ENCODE peak calls at places on chromosomes 6 and 20, in five cellular contexts. One of them, this sample, is unnamed. For H3K27me3, the result is how much of the 10 kb centered on the place peaks cover.

GRCh38 chr6:33988121-33989015 is 157.5 kb downstream of the GRM4 start:
- DNase-seq in esophagus squamous epithelium: no peak
- DNase-seq in naive thymus-derived CD4-positive, alpha-beta T cell: no peak
- DNase-seq in lower lobe of right lung: no peak
- DNase-seq in spleen: peak
- DNase-seq in this sample: no peak

GRCh38 chr6:3258201-3258600 is 546 bp upstream of the PSMG4 start:
- DNase-seq in spleen: no peak
- DNase-seq in naive thymus-derived CD4-positive, alpha-beta T cell: no peak
- DNase-seq in esophagus squamous epithelium: no peak
- DNase-seq in lower lobe of right lung: no peak
- DNase-seq in this sample: no peak

GRCh38 chr20:22688485-22688884 is 104.1 kb upstream of the FOXA2 start:
- DNase-seq in spleen: no peak
- DNase-seq in esophagus squamous epithelium: no peak
- DNase-seq in lower lobe of right lung: no peak
- DNase-seq in naive thymus-derived CD4-positive, alpha-beta T cell: no peak
- DNase-seq in this sample: no peak

GRCh38 chr6:162907876-162908481 is 180.2 kb downstream of the PACRG start:
- DNase-seq in spleen: no peak
- DNase-seq in esophagus squamous epithelium: no peak
- DNase-seq in lower lobe of right lung: no peak
- DNase-seq in naive thymus-derived CD4-positive, alpha-beta T cell: no peak
- DNase-seq in this sample: no peak

GRCh38 chr20:55880361-55880760 is 125.0 kb downstream of the CBLN4 start:
- DNase-seq in esophagus squamous epithelium: no peak
- DNase-seq in lower lobe of right lung: no peak
- DNase-seq in spleen: no peak
- DNase-seq in naive thymus-derived CD4-positive, alpha-beta T cell: no peak
- DNase-seq in this sample: no peak

GRCh38 chr6:93799226-93799625 is 379.9 kb upstream of the EPHA7 start:
- DNase-seq in esophagus squamous epithelium: no peak
- DNase-seq in spleen: no peak
- DNase-seq in lower lobe of right lung: no peak
- DNase-seq in naive thymus-derived CD4-positive, alpha-beta T cell: no peak
- DNase-seq in this sample: no peak

GRCh38 chr6:149852180-149852579 is 12.0 kb downstream of the LRP11 start:
- DNase-seq in naive thymus-derived CD4-positive, alpha-beta T cell: no peak
- DNase-seq in lower lobe of right lung: peak
- DNase-seq in esophagus squamous epithelium: no peak
- DNase-seq in spleen: no peak
- DNase-seq in this sample: peak

GRCh38 chr6:38955876-38956275 is 92.7 kb upstream of the GLP1R start:
- DNase-seq in lower lobe of right lung: no peak
- DNase-seq in spleen: no peak
- DNase-seq in naive thymus-derived CD4-positive, alpha-beta T cell: no peak
- DNase-seq in esophagus squamous epithelium: no peak
- DNase-seq in this sample: no peak

GRCh38 chr20:63065911-63066310 is 59.1 kb upstream of the BHLHE23 start:
- DNase-seq in lower lobe of right lung: peak
- DNase-seq in esophagus squamous epithelium: no peak
- DNase-seq in spleen: peak
- DNase-seq in naive thymus-derived CD4-positive, alpha-beta T cell: no peak
- DNase-seq in this sample: peak

GRCh38 chr6:109093732-109094131 is 914 bp downstream of the SESN1 start:
- DNase-seq in esophagus squamous epithelium: no peak
- DNase-seq in lower lobe of right lung: no peak
- DNase-seq in naive thymus-derived CD4-positive, alpha-beta T cell: no peak
- DNase-seq in spleen: no peak
- DNase-seq in this sample: no peak

DNA sequence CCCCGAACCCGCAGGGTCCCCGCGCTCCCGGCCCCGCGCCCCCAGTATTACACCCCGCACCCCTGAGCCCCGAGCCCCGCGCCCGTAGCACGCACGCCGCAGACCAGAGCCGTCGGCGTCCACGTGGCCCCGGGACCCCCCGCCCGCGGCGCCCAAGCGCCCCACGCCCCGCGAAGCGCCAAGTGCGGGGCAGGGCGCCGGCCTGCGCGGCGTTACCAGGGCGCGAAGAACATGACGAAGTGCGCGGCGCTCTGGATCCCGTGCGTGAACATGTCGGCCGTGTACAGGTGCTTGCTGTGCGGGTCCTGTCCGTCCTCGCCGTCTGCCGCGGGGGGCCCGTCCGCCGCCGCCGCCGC is 312 bp downstream of the TXNDC5 start:
- DNase-seq in lower lobe of right lung: no peak
- DNase-seq in naive thymus-derived CD4-positive, alpha-beta T cell: peak
- DNase-seq in esophagus squamous epithelium: no peak
- DNase-seq in spleen: peak
- DNase-seq in this sample: no peak
- H3K4me3 ChIP-seq in lower lobe of right lung: peak
- H3K4me3 ChIP-seq in naive thymus-derived CD4-positive, alpha-beta T cell: no peak
- H3K4me3 ChIP-seq in esophagus squamous epithelium: peak
- H3K4me3 ChIP-seq in spleen: peak
- H3K4me3 ChIP-seq in this sample: peak

DNA sequence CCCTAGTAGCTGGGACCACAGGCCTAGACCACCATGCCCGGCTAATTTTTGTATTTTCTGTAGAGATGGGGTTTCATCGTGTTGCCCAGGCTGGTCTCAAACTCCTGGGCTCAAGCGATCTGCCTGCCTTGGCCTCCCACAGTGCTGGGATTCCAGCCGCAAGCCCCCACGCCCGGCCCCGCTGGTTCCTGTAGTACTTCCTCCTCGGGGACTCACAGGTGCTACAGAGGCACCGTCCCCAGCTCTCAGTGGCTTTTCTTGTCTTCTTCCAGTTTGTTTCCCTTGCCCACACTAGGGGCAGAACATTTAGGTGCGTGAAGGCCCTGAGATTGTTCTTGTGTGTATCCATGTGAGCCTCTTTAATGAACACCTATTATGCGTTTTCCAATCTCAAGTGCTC is 773 bp upstream of the ZBP1 start:
- DNase-seq in lower lobe of right lung: no peak
- DNase-seq in spleen: peak
- DNase-seq in naive thymus-derived CD4-positive, alpha-beta T cell: no peak
- DNase-seq in esophagus squamous epithelium: no peak
- DNase-seq in this sample: peak
- H3K27me3 ChIP-seq in lower lobe of right lung: under half
- H3K27me3 ChIP-seq in spleen: under half
- H3K27me3 ChIP-seq in naive thymus-derived CD4-positive, alpha-beta T cell: under half
- H3K27me3 ChIP-seq in esophagus squamous epithelium: under half
- H3K27me3 ChIP-seq in this sample: under half

DNA sequence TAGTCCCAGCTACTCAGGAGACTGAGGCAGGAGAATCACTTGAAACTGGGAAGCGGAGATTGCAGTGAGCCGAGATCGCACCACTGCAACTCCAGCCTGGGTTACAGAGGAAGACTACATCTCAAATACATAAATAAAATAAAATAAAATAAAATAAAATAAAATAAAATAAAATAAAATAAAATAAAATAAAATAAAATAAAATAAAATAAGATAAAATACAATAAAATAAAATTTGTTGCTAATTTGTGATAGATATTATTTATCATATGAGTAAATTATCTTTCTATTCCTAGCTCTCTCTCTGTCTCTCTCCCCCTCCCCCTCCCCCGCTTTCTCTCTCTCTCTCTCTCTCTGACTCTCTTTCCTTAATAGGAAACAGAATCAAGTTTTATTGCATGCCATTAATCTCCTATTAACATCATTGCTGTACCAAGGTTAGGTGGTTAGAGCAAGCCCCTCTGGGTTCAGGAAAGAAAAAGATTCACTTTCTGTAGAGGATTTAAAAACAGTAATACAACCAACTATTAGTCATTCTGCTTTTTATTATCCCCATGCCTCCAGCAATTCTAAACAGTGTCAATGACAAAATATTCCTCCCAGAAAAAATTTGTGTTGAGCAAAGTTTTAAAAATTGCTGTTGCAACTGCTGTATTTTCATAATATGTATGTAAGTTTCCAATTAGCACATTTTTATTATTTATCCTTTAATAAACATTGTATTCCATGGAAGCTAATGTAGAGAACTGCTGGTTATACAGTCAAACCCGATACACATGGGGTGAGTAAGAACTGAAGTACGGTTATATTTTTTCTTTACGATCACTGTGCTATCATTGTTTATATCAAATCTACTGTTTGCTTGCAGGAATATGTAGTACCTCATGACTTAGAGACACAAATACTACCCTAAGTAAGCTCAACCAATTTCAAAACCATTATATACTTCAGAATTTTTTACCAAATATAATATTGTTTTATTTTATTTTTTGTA is 22.1 kb downstream of the BMP5 start:
- DNase-seq in lower lobe of right lung: no peak
- DNase-seq in esophagus squamous epithelium: no peak
- DNase-seq in naive thymus-derived CD4-positive, alpha-beta T cell: no peak
- DNase-seq in spleen: no peak
- DNase-seq in this sample: no peak
- H3K4me3 ChIP-seq in lower lobe of right lung: no peak
- H3K4me3 ChIP-seq in esophagus squamous epithelium: no peak
- H3K4me3 ChIP-seq in naive thymus-derived CD4-positive, alpha-beta T cell: no peak
- H3K4me3 ChIP-seq in spleen: no peak
- H3K4me3 ChIP-seq in this sample: no peak

DNA sequence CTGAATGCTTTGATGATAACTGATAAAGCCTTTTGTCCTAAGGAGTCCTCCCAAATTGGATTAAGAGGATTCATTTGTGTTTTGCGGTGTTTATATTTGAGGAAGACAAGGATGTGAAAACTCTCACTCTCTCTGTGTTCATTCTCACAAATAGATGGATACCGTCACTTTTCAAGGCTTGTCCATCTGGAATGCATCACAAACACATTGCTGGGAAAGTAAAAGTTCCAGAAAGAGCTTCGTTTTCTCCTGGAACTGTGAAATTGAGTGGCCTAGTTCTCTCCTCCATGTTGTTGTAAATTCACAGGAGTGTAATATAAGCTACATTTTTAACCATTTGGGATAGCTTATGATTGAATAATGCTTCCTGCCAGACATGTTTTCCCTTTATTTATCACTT is 581.6 kb upstream of the FLRT3 start:
- DNase-seq in esophagus squamous epithelium: no peak
- DNase-seq in lower lobe of right lung: no peak
- DNase-seq in spleen: no peak
- DNase-seq in naive thymus-derived CD4-positive, alpha-beta T cell: no peak
- DNase-seq in this sample: no peak
- H3K27me3 ChIP-seq in esophagus squamous epithelium: under half
- H3K27me3 ChIP-seq in lower lobe of right lung: under half
- H3K27me3 ChIP-seq in spleen: under half
- H3K27me3 ChIP-seq in naive thymus-derived CD4-positive, alpha-beta T cell: under half
- H3K27me3 ChIP-seq in this sample: under half